ENCODE peak calls at places on chromosomes 12 and 14, in eight cellular contexts. K, S, J, E, O, R, L and G are unnamed samples.

GRCh38 chr14:34853041-34853440 is 22.1 kb downstream of the BAZ1A start:
- DNase-seq in R (no peak), K (no peak), E (no peak), S (no peak), L (no peak), O (no peak), J (no peak), G (no peak)

GRCh38 chr12:57619434-57620244 is 8.4 kb downstream of the ARHGEF25 start:
- DNase-seq in E (no peak), O (no peak), L (no peak), R (peak; percentile 68), S (no peak), J (no peak), K (no peak), G (no peak)

GRCh38 chr12:29831173-29831572 is 47.4 kb upstream of the TMTC1 start:
- DNase-seq in S (no peak), R (no peak), O (no peak), K (no peak), E (no peak), J (no peak), L (no peak), G (no peak)

GRCh38 chr12:109900752-109901580 is 892 bp downstream of the TCHP start:
- DNase-seq in J (peak; percentile 75), O (peak; percentile 50), L (no peak), E (no peak), K (no peak), S (peak; percentile 6), R (no peak), G (no peak)

GRCh38 chr12:45220961-45221360 is 5.1 kb downstream of the ANO6 start:
- DNase-seq in O (no peak), L (no peak), S (no peak), J (no peak), K (no peak), R (no peak), E (no peak), G (no peak)

GRCh38 chr12:95216704-95217376 is 427 bp downstream of the FGD6 start:
- DNase-seq in K (no peak), L (no peak), O (no peak), J (peak; percentile 50), E (no peak), R (no peak), S (peak; percentile 33), G (peak; percentile 27)

GRCh38 chr12:109595321-109595902 is 21.8 kb downstream of the MVK start:
- DNase-seq in L (no peak), R (peak; percentile 18), E (no peak), S (no peak), J (no peak), O (no peak), K (no peak), G (no peak)

GRCh38 chr12:34404377-34405285 is 382.3 kb downstream of the ALG10 start:
- DNase-seq in O (no peak), E (peak; percentile 1), S (no peak), J (peak; percentile 0), L (no peak), K (no peak), R (no peak), G (no peak)

GRCh38 chr12:124655317-124656213 is 88.2 kb upstream of the NCOR2 start:
- DNase-seq in S (peak; percentile 95), E (peak; percentile 46), L (no peak), R (peak; percentile 95), K (peak; percentile 50), O (peak; percentile 98), J (peak; percentile 83), G (no peak)

GRCh38 chr14:42869681-42870080 is 1263.0 kb downstream of the LRFN5 start:
- DNase-seq in S (peak; percentile 4), K (no peak), R (no peak), J (no peak), L (no peak), E (no peak), O (no peak), G (no peak)

GRCh38 chr14:89721991-89722390 is 232.5 kb downstream of the EFCAB11 start:
- DNase-seq in O (peak; percentile 43), L (no peak), K (no peak), S (no peak), E (no peak), J (no peak), R (no peak), G (no peak)

GRCh38 chr12:93482721-93483120 is 15.4 kb downstream of the MRPL42 start:
- DNase-seq in J (no peak), O (no peak), L (no peak), E (no peak), K (no peak), S (no peak), R (no peak), G (no peak)

GRCh38 chr12:10361084-10361483 is 28.8 kb downstream of the KLRK1 start:
- DNase-seq in K (no peak), J (no peak), L (no peak), S (no peak), R (peak; percentile 47), E (peak; percentile 19), O (peak; percentile 9), G (no peak)

GRCh38 chr14:64113279-64113678 is 180.9 kb downstream of the ESR2 start:
- DNase-seq in O (no peak), S (no peak), R (peak; percentile 40), L (no peak), K (no peak), J (no peak), E (peak; percentile 94), G (no peak)

GRCh38 chr14:66624319-66624937 is 116.5 kb downstream of the GPHN start:
- DNase-seq in L (no peak), K (no peak), S (peak; percentile 81), R (peak; percentile 79), E (peak; percentile 32), O (peak; percentile 66), J (peak; percentile 60), G (peak; percentile 53)

GRCh38 chr14:90301580-90302181 is 30.1 kb downstream of the NRDE2 start:
- DNase-seq in R (no peak), S (peak; percentile 78), K (no peak), O (peak; percentile 70), E (no peak), J (peak; percentile 51), L (no peak), G (peak; percentile 30)

GRCh38 chr12:47547077-47547476 is 158.8 kb downstream of the RPAP3 start:
- DNase-seq in K (no peak), E (no peak), J (no peak), L (no peak), R (no peak), O (peak; percentile 51), S (peak; percentile 71), G (no peak)

DNA sequence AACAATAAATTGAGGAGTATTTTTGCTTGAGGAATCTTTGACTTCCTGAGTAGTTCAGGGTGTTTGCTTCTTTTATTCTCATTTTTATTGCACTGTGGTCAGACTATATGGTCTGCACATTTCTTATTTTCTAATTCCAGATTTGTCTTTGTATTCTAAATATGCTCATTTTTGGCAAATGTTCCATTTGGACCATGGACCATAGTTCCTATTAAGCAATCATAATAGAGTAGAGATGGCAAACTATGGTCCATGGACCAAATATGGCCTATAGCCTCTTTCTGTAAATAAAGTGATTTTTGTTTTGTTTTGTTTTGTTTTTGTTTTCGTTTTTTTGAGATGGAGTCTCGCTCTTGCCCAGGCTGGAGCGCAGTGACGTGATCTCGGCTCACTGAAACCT is 2.1 kb downstream of the GPRC5A start:
- DNase-seq in O (no peak), S (no peak), L (no peak), J (no peak), R (no peak), E (no peak), K (no peak), G (no peak)
- H3K4me3 ChIP-seq in O (no peak overlapping the region), S (no peak overlapping the region), L (peak overlapping the region; percentile 81), J (no peak overlapping the region), R (no peak overlapping the region), E (no peak overlapping the region), K (peak overlapping the region; percentile 66), G (no peak overlapping the region)

DNA sequence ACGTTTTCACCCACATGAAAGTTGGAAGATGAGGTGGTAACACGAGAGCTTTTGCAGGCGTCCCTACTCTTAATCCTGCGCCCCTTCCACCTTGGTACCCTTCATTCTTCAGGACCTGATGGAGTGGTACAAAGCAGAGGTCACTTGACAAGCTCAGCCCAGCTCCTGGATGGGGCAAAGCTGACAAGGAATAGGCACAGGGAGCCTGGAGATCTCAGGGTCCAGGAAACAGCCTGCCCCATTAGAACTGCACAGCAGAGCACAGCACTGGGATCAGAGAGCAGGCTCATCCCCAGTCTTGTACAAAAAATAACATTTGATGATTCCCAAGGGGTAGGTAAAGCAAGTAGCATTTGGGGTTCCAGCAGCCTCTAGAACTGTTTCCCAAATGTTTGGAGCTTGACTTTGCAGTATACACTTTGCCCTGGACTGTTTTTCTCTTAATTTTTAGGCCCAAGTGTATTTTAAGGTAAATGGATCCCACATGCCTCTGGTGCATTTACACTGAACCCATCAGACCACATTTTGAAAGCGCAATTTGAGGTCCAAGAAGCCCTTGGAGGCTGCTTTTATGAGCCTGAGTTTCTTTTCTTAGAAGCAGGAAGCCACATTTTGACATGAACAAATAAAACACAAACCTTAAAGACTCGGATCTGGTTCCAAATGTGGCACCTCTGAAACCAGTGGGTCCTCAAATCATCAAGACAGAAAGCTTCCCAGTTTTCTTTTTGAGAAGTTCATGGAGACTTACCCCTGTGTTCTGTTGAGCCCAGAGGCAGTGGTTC is 633 bp downstream of the TC2N start:
- DNase-seq in S (no peak), E (no peak), R (no peak), K (no peak), L (no peak), O (no peak), J (no peak), G (no peak)
- H3K4me3 ChIP-seq in S (no peak overlapping the region), E (no peak overlapping the region), R (no peak overlapping the region), K (no peak overlapping the region), L (peak overlapping the region; percentile 33), O (no peak overlapping the region), J (no peak overlapping the region), G (no peak overlapping the region)

DNA sequence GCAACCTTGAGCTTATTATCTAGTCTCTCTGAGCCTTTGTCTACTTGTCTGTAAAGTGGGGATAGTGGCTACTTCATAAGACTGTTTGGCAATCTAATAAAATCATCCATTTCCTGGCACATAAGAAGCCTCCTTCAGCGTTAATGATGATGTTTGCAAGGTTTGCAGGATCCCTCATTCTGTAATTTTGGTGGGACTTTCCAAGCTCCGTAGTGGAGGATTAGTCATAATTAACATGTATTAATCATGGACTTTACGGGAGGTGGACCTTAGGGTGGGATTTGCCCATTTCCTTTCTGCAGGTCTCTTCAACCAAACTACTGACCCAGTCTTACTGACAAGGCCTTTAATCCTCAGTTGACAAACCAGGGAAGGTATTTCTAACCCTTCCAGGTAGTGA is 66.2 kb downstream of the NTF3 start:
- DNase-seq in L (no peak), R (no peak), J (no peak), K (no peak), O (peak; percentile 35), S (no peak), E (no peak), G (no peak)
- H3K4me3 ChIP-seq in L (no peak overlapping the region), R (no peak overlapping the region), J (no peak overlapping the region), K (no peak overlapping the region), O (no peak overlapping the region), S (no peak overlapping the region), E (no peak overlapping the region), G (no peak overlapping the region)

GRCh38 chr14:55019968-55020554 is 6.8 kb downstream of the WDHD1 start:
- DNase-seq in K (no peak), E (no peak), S (peak; percentile 27), L (no peak), R (no peak), J (no peak), O (peak; percentile 14), G (no peak)

DNA sequence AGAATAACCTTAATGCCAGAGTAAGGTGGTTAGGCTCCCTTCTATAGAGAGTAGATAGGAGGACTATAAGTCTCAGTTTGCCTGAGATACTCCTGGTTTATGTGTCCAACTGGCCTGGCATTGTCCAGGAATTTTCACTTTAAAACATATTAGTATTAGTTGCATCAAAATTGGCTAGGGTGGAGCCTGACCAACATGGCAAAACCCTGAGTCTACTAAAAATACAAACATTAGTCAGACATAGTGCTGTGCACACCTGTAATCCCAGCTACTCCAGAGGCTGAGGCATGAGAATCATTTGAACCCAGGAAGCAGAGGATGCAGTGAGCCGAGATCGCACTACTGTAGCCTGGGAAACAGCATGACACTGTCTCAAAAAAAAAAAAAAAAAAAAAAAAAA is 11.9 kb downstream of the WDHD1 start:
- DNase-seq in R (no peak), J (no peak), E (no peak), L (no peak), O (no peak), K (no peak), S (no peak), G (no peak)
- H3K4me3 ChIP-seq in R (no peak overlapping the region), J (no peak overlapping the region), E (no peak overlapping the region), L (no peak overlapping the region), O (no peak overlapping the region), K (no peak overlapping the region), S (no peak overlapping the region), G (no peak overlapping the region)